ENCODE peak calls at places on chromosomes 2 and 18, in six cellular contexts. One of them, this sample, is unnamed.

GRCh38 chr2:32732135-32732534 is 104.3 kb downstream of the TTC27 start:
- DNase-seq in kidney: no peak
- DNase-seq in fibroblast of lung: no peak
- DNase-seq in DND-41: no peak
- DNase-seq in CD4-positive, alpha-beta memory T cell: no peak
- DNase-seq in upper lobe of right lung: no peak
- DNase-seq in this sample: no peak

GRCh38 chr2:134454931-134455330 is 201.1 kb downstream of the MGAT5 start:
- DNase-seq in DND-41: no peak
- DNase-seq in CD4-positive, alpha-beta memory T cell: no peak
- DNase-seq in kidney: no peak
- DNase-seq in fibroblast of lung: no peak
- DNase-seq in upper lobe of right lung: peak; percentile 17
- DNase-seq in this sample: no peak

GRCh38 chr2:31217465-31218200 is at the start of gene CAPN14:
- DNase-seq in CD4-positive, alpha-beta memory T cell: no peak
- DNase-seq in upper lobe of right lung: no peak
- DNase-seq in kidney: no peak
- DNase-seq in fibroblast of lung: no peak
- DNase-seq in DND-41: no peak
- DNase-seq in this sample: no peak

GRCh38 chr2:127463155-127463991 is 45.1 kb downstream of the PROC start:
- DNase-seq in CD4-positive, alpha-beta memory T cell: no peak
- DNase-seq in fibroblast of lung: peak; percentile 15
- DNase-seq in kidney: peak; percentile 72
- DNase-seq in upper lobe of right lung: no peak
- DNase-seq in DND-41: peak; percentile 23
- DNase-seq in this sample: no peak

GRCh38 chr2:172339431-172340010 is 87.9 kb upstream of the ITGA6 start:
- DNase-seq in CD4-positive, alpha-beta memory T cell: peak; percentile 10
- DNase-seq in upper lobe of right lung: no peak
- DNase-seq in DND-41: peak; percentile 18
- DNase-seq in kidney: no peak
- DNase-seq in fibroblast of lung: peak; percentile 32
- DNase-seq in this sample: peak; percentile 33

GRCh38 chr2:149645391-149645790 is 57.8 kb upstream of the MMADHC start:
- DNase-seq in CD4-positive, alpha-beta memory T cell: no peak
- DNase-seq in kidney: no peak
- DNase-seq in DND-41: no peak
- DNase-seq in upper lobe of right lung: no peak
- DNase-seq in fibroblast of lung: peak; percentile 51
- DNase-seq in this sample: no peak

GRCh38 chr2:75798624-75799023 is 87.9 kb upstream of the GCFC2 start:
- DNase-seq in CD4-positive, alpha-beta memory T cell: no peak
- DNase-seq in fibroblast of lung: no peak
- DNase-seq in DND-41: no peak
- DNase-seq in upper lobe of right lung: no peak
- DNase-seq in kidney: no peak
- DNase-seq in this sample: no peak

GRCh38 chr18:44897445-44898215 is 216.9 kb downstream of the SETBP1 start:
- DNase-seq in CD4-positive, alpha-beta memory T cell: no peak
- DNase-seq in upper lobe of right lung: no peak
- DNase-seq in fibroblast of lung: no peak
- DNase-seq in kidney: no peak
- DNase-seq in DND-41: no peak
- DNase-seq in this sample: no peak

GRCh38 chr18:61894751-61895524 is 2.1 kb upstream of the RNF152 start:
- DNase-seq in fibroblast of lung: no peak
- DNase-seq in upper lobe of right lung: no peak
- DNase-seq in kidney: no peak
- DNase-seq in CD4-positive, alpha-beta memory T cell: no peak
- DNase-seq in DND-41: no peak
- DNase-seq in this sample: no peak

GRCh38 chr2:905091-905832 is 45.4 kb upstream of the SNTG2 start:
- DNase-seq in fibroblast of lung: no peak
- DNase-seq in CD4-positive, alpha-beta memory T cell: no peak
- DNase-seq in DND-41: no peak
- DNase-seq in upper lobe of right lung: no peak
- DNase-seq in kidney: no peak
- DNase-seq in this sample: no peak

GRCh38 chr18:76495435-76496199 is 575 bp upstream of the ZNF516 start:
- DNase-seq in fibroblast of lung: peak; percentile 56
- DNase-seq in CD4-positive, alpha-beta memory T cell: peak; percentile 27
- DNase-seq in DND-41: no peak
- DNase-seq in kidney: no peak
- DNase-seq in upper lobe of right lung: no peak
- DNase-seq in this sample: peak; percentile 27

GRCh38 chr2:72148975-72149555 is 1.4 kb upstream of the CYP26B1 start:
- DNase-seq in upper lobe of right lung: peak; percentile 70
- DNase-seq in CD4-positive, alpha-beta memory T cell: no peak
- DNase-seq in DND-41: no peak
- DNase-seq in fibroblast of lung: peak; percentile 24
- DNase-seq in kidney: peak; percentile 75
- DNase-seq in this sample: no peak

GRCh38 chr18:49650426-49650891 is 88.6 kb downstream of the LIPG start:
- DNase-seq in kidney: no peak
- DNase-seq in DND-41: no peak
- DNase-seq in fibroblast of lung: no peak
- DNase-seq in upper lobe of right lung: no peak
- DNase-seq in CD4-positive, alpha-beta memory T cell: no peak
- DNase-seq in this sample: no peak

GRCh38 chr18:79634186-79634585 is 45.4 kb upstream of the CTDP1 start:
- DNase-seq in CD4-positive, alpha-beta memory T cell: no peak
- DNase-seq in upper lobe of right lung: no peak
- DNase-seq in kidney: no peak
- DNase-seq in DND-41: no peak
- DNase-seq in fibroblast of lung: no peak
- DNase-seq in this sample: no peak

GRCh38 chr2:113129519-113130078 is 2.2 kb downstream of the IL1RN start:
- DNase-seq in DND-41: no peak
- DNase-seq in CD4-positive, alpha-beta memory T cell: no peak
- DNase-seq in fibroblast of lung: no peak
- DNase-seq in upper lobe of right lung: no peak
- DNase-seq in kidney: no peak
- DNase-seq in this sample: no peak

GRCh38 chr2:189835855-189836558 is 51.8 kb downstream of the PMS1 start:
- DNase-seq in CD4-positive, alpha-beta memory T cell: no peak
- DNase-seq in DND-41: no peak
- DNase-seq in upper lobe of right lung: no peak
- DNase-seq in fibroblast of lung: no peak
- DNase-seq in kidney: no peak
- DNase-seq in this sample: no peak

GRCh38 chr18:21393986-21394385 is 152.0 kb downstream of the GREB1L start:
- DNase-seq in kidney: no peak
- DNase-seq in DND-41: no peak
- DNase-seq in fibroblast of lung: peak; percentile 29
- DNase-seq in upper lobe of right lung: no peak
- DNase-seq in CD4-positive, alpha-beta memory T cell: no peak
- DNase-seq in this sample: no peak

GRCh38 chr2:47026738-47027531 is 111.3 kb upstream of the MCFD2 start:
- DNase-seq in CD4-positive, alpha-beta memory T cell: no peak
- DNase-seq in upper lobe of right lung: no peak
- DNase-seq in kidney: no peak
- DNase-seq in fibroblast of lung: no peak
- DNase-seq in DND-41: no peak
- DNase-seq in this sample: no peak
- H3K4me1 ChIP-seq in CD4-positive, alpha-beta memory T cell: no peaks in the 10 kb centered on the region
- H3K4me1 ChIP-seq in upper lobe of right lung: peaks cover 4% of the 10 kb centered on the region
- H3K4me1 ChIP-seq in kidney: peaks cover 5% of the 10 kb centered on the region
- H3K4me1 ChIP-seq in fibroblast of lung: peaks cover 10% of the 10 kb centered on the region
- H3K4me1 ChIP-seq in DND-41: no peaks in the 10 kb centered on the region
- H3K4me1 ChIP-seq in this sample: no peaks in the 10 kb centered on the region

DNA sequence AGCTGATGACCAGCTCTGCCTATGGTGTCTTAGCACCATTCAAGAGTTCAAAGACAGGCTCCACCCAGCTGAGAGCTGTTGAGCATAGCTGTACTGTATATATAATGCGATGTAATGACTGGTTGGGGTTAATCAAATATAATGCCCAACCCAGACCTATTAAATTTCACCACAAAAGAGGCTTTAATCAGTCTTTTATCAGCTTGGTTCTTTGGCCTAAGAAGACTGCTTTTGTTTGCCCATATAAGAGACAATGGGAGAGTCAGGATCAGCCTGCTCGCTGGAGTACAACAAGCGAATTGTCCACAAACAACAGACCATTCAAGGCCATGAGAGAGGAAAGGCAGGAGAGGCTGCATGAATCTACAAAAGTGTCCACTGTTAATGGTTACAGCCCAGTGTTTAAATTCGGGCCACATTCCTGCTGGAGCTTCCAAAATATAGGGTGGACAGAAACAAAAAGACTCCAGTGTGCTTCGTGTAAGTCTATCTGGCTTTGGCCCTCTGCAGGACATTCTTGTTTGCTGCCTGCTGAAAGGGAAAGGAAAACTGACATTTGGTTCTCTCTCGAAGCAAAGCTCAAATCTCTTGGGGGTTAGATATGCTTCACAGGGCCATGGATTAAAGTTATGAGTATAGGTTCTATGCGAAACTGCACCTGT is 299.0 kb upstream of the FBXO11 start:
- DNase-seq in fibroblast of lung: peak; percentile 5
- DNase-seq in DND-41: no peak
- DNase-seq in upper lobe of right lung: no peak
- DNase-seq in kidney: no peak
- DNase-seq in CD4-positive, alpha-beta memory T cell: no peak
- DNase-seq in this sample: no peak
- H3K27ac ChIP-seq in fibroblast of lung: no peak overlapping the region
- H3K27ac ChIP-seq in DND-41: no peak overlapping the region
- H3K27ac ChIP-seq in upper lobe of right lung: no peak overlapping the region
- H3K27ac ChIP-seq in kidney: no peak overlapping the region
- H3K27ac ChIP-seq in CD4-positive, alpha-beta memory T cell: no peak overlapping the region
- H3K27ac ChIP-seq in this sample: no peak overlapping the region

DNA sequence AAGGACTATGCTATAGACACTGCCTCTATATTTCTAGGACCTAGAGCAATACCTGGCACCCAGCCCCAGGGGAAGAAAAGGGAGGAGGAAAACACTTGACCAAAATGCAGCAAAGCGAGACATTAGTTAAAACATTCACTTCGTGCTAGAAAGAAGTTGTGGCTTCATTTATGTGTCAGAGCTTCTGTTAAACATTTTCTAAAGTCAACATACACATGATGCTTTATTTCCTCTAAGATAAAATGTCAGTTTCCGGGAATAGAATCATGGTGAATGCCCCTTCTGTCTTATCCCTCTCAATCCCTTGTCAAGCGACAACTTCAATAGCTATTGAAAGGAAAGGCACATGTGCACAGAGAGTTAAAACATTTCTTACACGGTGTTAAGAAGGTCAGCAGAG is 404.5 kb upstream of the CWC22 start:
- DNase-seq in CD4-positive, alpha-beta memory T cell: no peak
- DNase-seq in upper lobe of right lung: no peak
- DNase-seq in DND-41: no peak
- DNase-seq in fibroblast of lung: no peak
- DNase-seq in kidney: no peak
- DNase-seq in this sample: no peak
- H3K4me3 ChIP-seq in CD4-positive, alpha-beta memory T cell: no peak overlapping the region
- H3K4me3 ChIP-seq in upper lobe of right lung: no peak overlapping the region
- H3K4me3 ChIP-seq in DND-41: no peak overlapping the region
- H3K4me3 ChIP-seq in fibroblast of lung: no peak overlapping the region
- H3K4me3 ChIP-seq in kidney: no peak overlapping the region
- H3K4me3 ChIP-seq in this sample: no peak overlapping the region

GRCh38 chr2:45497355-45497754 is 113.7 kb downstream of the SRBD1 start:
- DNase-seq in CD4-positive, alpha-beta memory T cell: no peak
- DNase-seq in DND-41: no peak
- DNase-seq in upper lobe of right lung: no peak
- DNase-seq in fibroblast of lung: no peak
- DNase-seq in kidney: no peak
- DNase-seq in this sample: no peak
- H3K4me1 ChIP-seq in CD4-positive, alpha-beta memory T cell: no peaks in the 10 kb centered on the region
- H3K4me1 ChIP-seq in DND-41: peaks cover 7% of the 10 kb centered on the region
- H3K4me1 ChIP-seq in upper lobe of right lung: no peaks in the 10 kb centered on the region
- H3K4me1 ChIP-seq in fibroblast of lung: no peaks in the 10 kb centered on the region
- H3K4me1 ChIP-seq in kidney: no peaks in the 10 kb centered on the region
- H3K4me1 ChIP-seq in this sample: no peaks in the 10 kb centered on the region

DNA sequence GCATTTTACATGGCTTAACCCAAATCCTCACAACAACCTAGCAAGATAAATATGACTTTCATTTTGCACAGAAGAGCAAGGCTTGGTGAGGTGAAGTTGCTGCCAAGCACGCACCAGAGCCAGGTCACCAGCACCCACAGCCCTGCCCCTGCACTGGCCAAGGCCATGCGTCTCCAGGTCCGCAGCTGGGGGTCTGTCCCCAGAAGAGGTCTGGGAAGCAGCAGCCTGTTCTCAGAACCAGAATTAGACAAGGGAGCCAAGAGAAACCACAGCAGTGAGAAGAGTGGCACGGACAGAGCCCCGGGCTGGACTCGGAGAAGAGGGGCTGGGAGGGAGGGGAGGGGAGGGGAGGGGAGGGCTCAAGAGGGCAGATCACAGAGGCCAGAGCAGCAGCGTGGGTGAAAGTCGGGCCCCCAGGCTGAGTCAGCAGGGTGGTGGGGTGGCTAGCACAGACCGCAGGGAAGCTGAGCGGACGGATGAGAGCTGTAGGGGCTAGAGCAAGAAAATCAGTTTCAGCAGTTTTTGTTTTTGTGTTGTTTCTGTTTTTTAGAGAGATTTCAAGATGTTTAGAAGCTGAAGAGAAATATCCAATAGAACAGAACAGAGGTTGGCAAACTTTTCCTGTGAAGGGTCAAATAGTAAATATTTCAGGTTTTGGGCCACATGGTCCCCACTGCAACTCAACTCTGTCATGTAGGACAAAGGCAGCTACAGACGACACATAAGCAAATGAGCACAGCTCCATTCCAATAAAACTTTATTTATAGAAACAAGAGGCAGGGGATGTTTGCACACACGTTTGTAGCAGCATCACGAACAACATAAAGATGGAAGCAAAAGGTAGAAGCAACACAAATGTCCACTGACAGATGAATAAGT is 7.4 kb upstream of the MTERF4 start:
- DNase-seq in upper lobe of right lung: no peak
- DNase-seq in CD4-positive, alpha-beta memory T cell: no peak
- DNase-seq in kidney: no peak
- DNase-seq in fibroblast of lung: no peak
- DNase-seq in DND-41: no peak
- DNase-seq in this sample: no peak
- H3K27ac ChIP-seq in upper lobe of right lung: no peak overlapping the region
- H3K27ac ChIP-seq in CD4-positive, alpha-beta memory T cell: peak overlapping the region; percentile 64
- H3K27ac ChIP-seq in kidney: no peak overlapping the region
- H3K27ac ChIP-seq in fibroblast of lung: no peak overlapping the region
- H3K27ac ChIP-seq in DND-41: no peak overlapping the region
- H3K27ac ChIP-seq in this sample: peak overlapping the region; percentile 70